ENCODE peak calls at places on chromosome 7, in nine cellular contexts. D, J, C, S, Q, V, M, B and G are unnamed samples.

GRCh38 chr7:22732556-22733126 is 5.6 kb downstream of the IL6 start:
- DNase-seq in D (no peak), J (no peak), C (no peak), S (no peak), Q (peak; percentile 62), V (no peak), M (peak; percentile 28), B (peak; percentile 66), G (peak; percentile 25)

GRCh38 chr7:121494531-121494930 is 98.4 kb upstream of the FAM3C start:
- DNase-seq in D (no peak), J (no peak), C (no peak), S (no peak), Q (peak; percentile 46), V (no peak), M (no peak), B (no peak), G (peak; percentile 19)

GRCh38 chr7:139889186-139889871 is 60.3 kb downstream of the TBXAS1 start:
- DNase-seq in D (no peak), J (no peak), C (no peak), S (no peak), Q (peak; percentile 76), V (no peak), M (no peak), B (peak; percentile 17), G (no peak)

GRCh38 chr7:57867884-57868701 is 418.1 kb downstream of the ZNF716 start:
- DNase-seq in D (no peak), J (no peak), C (peak; percentile 62), S (no peak), Q (no peak), V (no peak), M (peak; percentile 10), B (no peak), G (no peak)

GRCh38 chr7:131328387-131329175 is 905 bp downstream of the MKLN1 start:
- DNase-seq in D (no peak), J (no peak), C (no peak), S (no peak), Q (peak; percentile 36), V (no peak), M (no peak), B (peak; percentile 61), G (peak; percentile 44)

GRCh38 chr7:20798081-20798693 is 11.5 kb upstream of the SP8 start:
- DNase-seq in D (peak; percentile 4), J (no peak), C (peak; percentile 80), S (peak; percentile 45), Q (no peak), V (peak; percentile 89), M (peak; percentile 44), B (peak; percentile 10), G (no peak)

GRCh38 chr7:69309601-69310000 is 288.7 kb upstream of the AUTS2 start:
- DNase-seq in D (no peak), J (no peak), C (no peak), S (no peak), Q (no peak), V (no peak), M (peak; percentile 48), B (peak; percentile 80), G (no peak)

GRCh38 chr7:97317575-97317974 is 200.1 kb downstream of the SDHAF3 start:
- DNase-seq in D (no peak), J (no peak), C (no peak), S (no peak), Q (no peak), V (no peak), M (peak; percentile 9), B (no peak), G (no peak)

GRCh38 chr7:130037703-130038102 is 13.5 kb downstream of the ZC3HC1 start:
- DNase-seq in D (no peak), J (no peak), C (no peak), S (no peak), Q (peak; percentile 32), V (no peak), M (peak; percentile 24), B (peak; percentile 12), G (no peak)

GRCh38 chr7:80150621-80151273 is 16.1 kb downstream of the GNAI1 start:
- DNase-seq in D (no peak), J (no peak), C (no peak), S (no peak), Q (peak; percentile 88), V (no peak), M (no peak), B (peak; percentile 82), G (peak; percentile 44)

GRCh38 chr7:70578131-70578530 is 553.8 kb upstream of the GALNT17 start:
- DNase-seq in D (no peak), J (no peak), C (no peak), S (no peak), Q (no peak), V (no peak), M (no peak), B (no peak), G (no peak)

GRCh38 chr7:41907444-41907843 is 204.6 kb upstream of the INHBA start:
- DNase-seq in D (no peak), J (no peak), C (no peak), S (no peak), Q (no peak), V (no peak), M (no peak), B (no peak), G (no peak)

GRCh38 chr7:55591282-55591931 is 19.1 kb upstream of the VOPP1 start:
- DNase-seq in D (no peak), J (no peak), C (no peak), S (no peak), Q (no peak), V (no peak), M (no peak), B (no peak), G (no peak)

GRCh38 chr7:5064391-5065106 is 18.9 kb downstream of the RBAK start:
- DNase-seq in D (no peak), J (no peak), C (no peak), S (no peak), Q (peak; percentile 35), V (no peak), M (peak; percentile 61), B (no peak), G (peak; percentile 30)

GRCh38 chr7:108002726-108003590 is at the start of gene LAMB1:
- DNase-seq in D (peak; percentile 34), J (no peak), C (peak; percentile 72), S (peak; percentile 69), Q (peak; percentile 87), V (peak; percentile 90), M (peak; percentile 75), B (peak; percentile 64), G (peak; percentile 88)

GRCh38 chr7:27064681-27065080 is 31.1 kb downstream of the HOXA1 start:
- DNase-seq in D (no peak), J (no peak), C (no peak), S (no peak), Q (no peak), V (no peak), M (no peak), B (peak; percentile 58), G (no peak)

GRCh38 chr7:104541897-104542296 is 213.5 kb downstream of the LHFPL3 start:
- DNase-seq in D (no peak), J (no peak), C (no peak), S (no peak), Q (no peak), V (no peak), M (no peak), B (no peak), G (no peak)

GRCh38 chr7:104535841-104536240 is 207.4 kb downstream of the LHFPL3 start:
- DNase-seq in D (no peak), J (no peak), C (no peak), S (no peak), Q (no peak), V (no peak), M (no peak), B (no peak), G (no peak)

GRCh38 chr7:104534149-104534548 is 205.7 kb downstream of the LHFPL3 start:
- DNase-seq in D (no peak), J (no peak), C (no peak), S (no peak), Q (no peak), V (no peak), M (no peak), B (no peak), G (no peak)

GRCh38 chr7:104536956-104537355 is 208.6 kb downstream of the LHFPL3 start:
- DNase-seq in D (no peak), J (no peak), C (no peak), S (no peak), Q (no peak), V (no peak), M (no peak), B (no peak), G (no peak)

GRCh38 chr7:104538152-104538551 is 209.7 kb downstream of the LHFPL3 start:
- DNase-seq in D (no peak), J (no peak), C (no peak), S (no peak), Q (no peak), V (no peak), M (no peak), B (no peak), G (no peak)
- TF ChIP-seq CTCF in D (no peak), J (no peak), C (no peak), S (no peak), Q (no peak), V (no peak), M (no peak), B (no peak), G (no peak)

DNA sequence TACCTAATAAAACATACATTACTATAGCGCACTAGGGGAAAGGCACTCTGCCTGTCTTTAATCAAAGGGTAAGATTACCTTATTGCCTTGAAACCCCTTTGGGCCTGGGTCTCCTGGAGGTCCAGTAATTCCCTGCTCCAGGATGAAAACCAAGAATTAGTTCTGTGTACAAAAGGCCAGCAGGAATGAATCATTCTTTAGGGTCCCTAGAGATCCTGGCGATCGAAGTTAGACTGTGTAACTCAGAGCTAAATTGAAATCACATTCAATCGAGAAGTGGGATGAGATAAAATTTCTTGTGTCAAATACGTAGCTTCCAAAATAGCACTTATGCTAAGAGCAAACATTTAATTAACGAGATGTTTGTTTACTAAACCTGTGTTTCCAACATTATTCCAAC is 29.7 kb downstream of the COL28A1 start:
- DNase-seq in D (no peak), J (no peak), C (no peak), S (no peak), Q (peak; percentile 42), V (no peak), M (no peak), B (no peak), G (no peak)
- TF ChIP-seq CTCF in D (no peak), J (no peak), C (no peak), S (no peak), Q (no peak), V (no peak), M (no peak), B (no peak), G (no peak)

DNA sequence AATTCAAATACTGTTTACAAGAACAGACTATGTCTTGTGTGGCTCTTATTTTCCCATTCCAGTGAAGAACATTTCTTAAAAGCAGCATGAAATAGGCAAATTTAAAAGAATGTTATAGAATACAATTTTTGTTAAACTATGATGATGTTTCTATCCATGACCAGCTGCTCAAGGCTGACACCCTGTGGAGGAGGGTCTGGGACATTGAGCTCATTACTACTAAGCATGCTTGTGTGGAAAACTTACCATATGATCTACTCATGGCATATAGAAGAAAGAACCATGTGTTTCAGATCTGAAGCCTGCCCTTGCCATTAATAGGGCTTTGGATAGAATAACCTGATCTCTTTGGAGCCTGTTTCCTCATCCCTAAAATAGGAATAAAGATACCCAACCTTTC is 125.0 kb downstream of the FOXP2 start:
- DNase-seq in D (peak; percentile 2), J (no peak), C (no peak), S (no peak), Q (peak; percentile 5), V (peak; percentile 20), M (peak; percentile 33), B (peak; percentile 9), G (peak; percentile 40)
- TF ChIP-seq CTCF in D (no peak), J (peak; percentile 67), C (no peak), S (peak; percentile 41), Q (peak; percentile 6), V (peak; percentile 36), M (peak; percentile 42), B (peak; percentile 58), G (peak; percentile 74)

GRCh38 chr7:24730018-24730369 is 27.3 kb downstream of the GSDME start:
- DNase-seq in D (no peak), J (no peak), C (no peak), S (no peak), Q (no peak), V (no peak), M (no peak), B (no peak), G (no peak)
- TF ChIP-seq CTCF in D (no peak), J (no peak), C (no peak), S (no peak), Q (no peak), V (no peak), M (no peak), B (no peak), G (no peak)